ENCODE peak calls at places on chromosomes 7 and 10, in six cellular contexts. G, J, H, P, C and O are unnamed samples.

GRCh38 chr10:44422153-44422552 is 37.3 kb upstream of the CXCL12 start:
- DNase-seq in G (no peak), J (no peak), H (no peak), P (no peak), C (no peak), O (no peak)

GRCh38 chr7:26369519-26370385 is 78.1 kb downstream of the SNX10 start:
- DNase-seq in G (peak; percentile 56), J (peak; percentile 60), H (peak; percentile 79), P (no peak), C (peak; percentile 31), O (peak; percentile 69)

GRCh38 chr7:44961844-44962482 is 16.9 kb downstream of the MYO1G start:
- DNase-seq in G (no peak), J (no peak), H (no peak), P (no peak), C (no peak), O (no peak)

GRCh38 chr10:114395361-114396022 is 8.8 kb downstream of the AFAP1L2 start:
- DNase-seq in G (no peak), J (no peak), H (no peak), P (no peak), C (no peak), O (no peak)

GRCh38 chr10:43308986-43309385 is 42.1 kb upstream of the RASGEF1A start:
- DNase-seq in G (no peak), J (peak; percentile 8), H (no peak), P (no peak), C (no peak), O (no peak)

GRCh38 chr7:18445916-18446520 is 49.5 kb upstream of the HDAC9 start:
- DNase-seq in G (no peak), J (no peak), H (no peak), P (no peak), C (no peak), O (no peak)

GRCh38 chr7:150580615-150580986 is 13.4 kb downstream of the GIMAP4 start:
- DNase-seq in G (no peak), J (no peak), H (no peak), P (no peak), C (no peak), O (no peak)

GRCh38 chr10:7288060-7288690 is 122.7 kb downstream of the SFMBT2 start:
- DNase-seq in G (no peak), J (no peak), H (no peak), P (no peak), C (no peak), O (no peak)

GRCh38 chr10:21171197-21171935 is 274.3 kb upstream of the NEBL start:
- DNase-seq in G (no peak), J (no peak), H (no peak), P (peak; percentile 52), C (peak; percentile 43), O (no peak)

GRCh38 chr10:111034598-111035310 is 42.1 kb upstream of the ADRA2A start:
- DNase-seq in G (peak; percentile 53), J (peak; percentile 5), H (no peak), P (no peak), C (no peak), O (no peak)

GRCh38 chr10:123301077-123301875 is 147.1 kb downstream of the BUB3 start:
- DNase-seq in G (peak; percentile 37), J (peak; percentile 19), H (no peak), P (peak; percentile 18), C (peak; percentile 59), O (no peak)

GRCh38 chr10:109898666-109899577 is 24.4 kb downstream of the XPNPEP1 start:
- DNase-seq in G (peak; percentile 37), J (peak; percentile 56), H (no peak), P (no peak), C (no peak), O (no peak)

GRCh38 chr7:157299317-157299612 is 37.5 kb upstream of the DNAJB6 start:
- DNase-seq in G (no peak), J (no peak), H (no peak), P (no peak), C (no peak), O (no peak)

GRCh38 chr10:119502214-119502613 is 40.3 kb downstream of the RGS10 start:
- DNase-seq in G (no peak), J (no peak), H (no peak), P (no peak), C (no peak), O (no peak)

GRCh38 chr10:88493676-88494483 is 89.2 kb downstream of the RNLS start:
- DNase-seq in G (peak; percentile 20), J (peak; percentile 84), H (no peak), P (no peak), C (no peak), O (no peak)

GRCh38 chr7:106542550-106543220 is 118.3 kb downstream of the CCDC71L start:
- DNase-seq in G (peak; percentile 88), J (peak; percentile 90), H (no peak), P (peak; percentile 58), C (peak; percentile 25), O (no peak)

GRCh38 chr7:82416402-82416801 is 27.2 kb downstream of the CACNA2D1 start:
- DNase-seq in G (no peak), J (no peak), H (no peak), P (no peak), C (no peak), O (no peak)

GRCh38 chr10:43689618-43689954 is 40.9 kb upstream of the ZNF32 start:
- DNase-seq in G (peak; percentile 42), J (peak; percentile 49), H (peak; percentile 89), P (peak; percentile 36), C (peak; percentile 71), O (no peak)

GRCh38 chr10:33114451-33114944 is 156.5 kb upstream of the ITGB1 start:
- DNase-seq in G (peak; percentile 78), J (peak; percentile 62), H (no peak), P (no peak), C (no peak), O (no peak)

GRCh38 chr7:503046-503574 is 16.5 kb downstream of the PDGFA start:
- DNase-seq in G (no peak), J (no peak), H (no peak), P (no peak), C (no peak), O (no peak)

GRCh38 chr10:50993817-50994251 is 80.5 kb upstream of the PRKG1 start:
- DNase-seq in G (peak; percentile 51), J (peak; percentile 90), H (no peak), P (no peak), C (no peak), O (no peak)

GRCh38 chr7:157897686-157898085 is 560.9 kb downstream of the DNAJB6 start:
- DNase-seq in G (no peak), J (no peak), H (no peak), P (no peak), C (no peak), O (no peak)